ENCODE peak calls at places on chromosomes 12 and 14, in eight cellular contexts. One of them, this sample, is unnamed.

GRCh38 chr12:20194171-20194570 is 174.2 kb upstream of the PDE3A start:
- DNase-seq in tibial nerve: no peak
- DNase-seq in WERI-Rb-1: peak; percentile 16
- DNase-seq in CD4-positive, alpha-beta T cell: no peak
- DNase-seq in colonic mucosa: no peak
- DNase-seq in heart right ventricle: no peak
- DNase-seq in right lobe of liver: no peak
- DNase-seq in right cardiac atrium: no peak
- DNase-seq in this sample: no peak

GRCh38 chr14:61527325-61528100 is 167.8 kb upstream of the HIF1A start:
- DNase-seq in tibial nerve: no peak
- DNase-seq in colonic mucosa: no peak
- DNase-seq in WERI-Rb-1: no peak
- DNase-seq in CD4-positive, alpha-beta T cell: no peak
- DNase-seq in right lobe of liver: no peak
- DNase-seq in right cardiac atrium: peak; percentile 36
- DNase-seq in heart right ventricle: no peak
- DNase-seq in this sample: no peak

GRCh38 chr12:25965682-25966081 is 7.2 kb downstream of the RASSF8 start:
- DNase-seq in right cardiac atrium: no peak
- DNase-seq in CD4-positive, alpha-beta T cell: no peak
- DNase-seq in tibial nerve: no peak
- DNase-seq in WERI-Rb-1: no peak
- DNase-seq in colonic mucosa: no peak
- DNase-seq in right lobe of liver: no peak
- DNase-seq in heart right ventricle: no peak
- DNase-seq in this sample: no peak

GRCh38 chr14:89673499-89674225 is 256.6 kb upstream of the FOXN3 start:
- DNase-seq in WERI-Rb-1: no peak
- DNase-seq in heart right ventricle: no peak
- DNase-seq in right cardiac atrium: no peak
- DNase-seq in colonic mucosa: peak; percentile 66
- DNase-seq in CD4-positive, alpha-beta T cell: no peak
- DNase-seq in tibial nerve: no peak
- DNase-seq in right lobe of liver: no peak
- DNase-seq in this sample: no peak

GRCh38 chr12:3168775-3169221 is 91.6 kb downstream of the TSPAN9 start:
- DNase-seq in heart right ventricle: no peak
- DNase-seq in colonic mucosa: no peak
- DNase-seq in WERI-Rb-1: peak; percentile 94
- DNase-seq in right lobe of liver: peak; percentile 11
- DNase-seq in tibial nerve: no peak
- DNase-seq in right cardiac atrium: no peak
- DNase-seq in CD4-positive, alpha-beta T cell: no peak
- DNase-seq in this sample: no peak

GRCh38 chr12:15278816-15279658 is 43.3 kb upstream of the PTPRO start:
- DNase-seq in colonic mucosa: peak; percentile 33
- DNase-seq in CD4-positive, alpha-beta T cell: no peak
- DNase-seq in WERI-Rb-1: no peak
- DNase-seq in tibial nerve: no peak
- DNase-seq in right lobe of liver: no peak
- DNase-seq in heart right ventricle: peak; percentile 76
- DNase-seq in right cardiac atrium: peak; percentile 78
- DNase-seq in this sample: peak; percentile 77

GRCh38 chr12:15045451-15045850 is 72.6 kb downstream of the PDE6H start:
- DNase-seq in colonic mucosa: no peak
- DNase-seq in heart right ventricle: peak; percentile 7
- DNase-seq in right cardiac atrium: no peak
- DNase-seq in CD4-positive, alpha-beta T cell: no peak
- DNase-seq in right lobe of liver: no peak
- DNase-seq in WERI-Rb-1: no peak
- DNase-seq in tibial nerve: no peak
- DNase-seq in this sample: no peak

GRCh38 chr12:93950321-93950720 is 198.1 kb upstream of the PLXNC1 start:
- DNase-seq in WERI-Rb-1: no peak
- DNase-seq in right cardiac atrium: no peak
- DNase-seq in tibial nerve: no peak
- DNase-seq in right lobe of liver: no peak
- DNase-seq in colonic mucosa: no peak
- DNase-seq in CD4-positive, alpha-beta T cell: no peak
- DNase-seq in heart right ventricle: no peak
- DNase-seq in this sample: no peak

GRCh38 chr12:103645202-103645601 is 58.1 kb downstream of the STAB2 start:
- DNase-seq in right lobe of liver: no peak
- DNase-seq in tibial nerve: no peak
- DNase-seq in colonic mucosa: no peak
- DNase-seq in CD4-positive, alpha-beta T cell: no peak
- DNase-seq in WERI-Rb-1: no peak
- DNase-seq in right cardiac atrium: no peak
- DNase-seq in heart right ventricle: no peak
- DNase-seq in this sample: no peak

GRCh38 chr12:116662612-116663144 is 75.2 kb downstream of the SPRING1 start:
- DNase-seq in right lobe of liver: peak; percentile 93
- DNase-seq in right cardiac atrium: no peak
- DNase-seq in colonic mucosa: peak; percentile 62
- DNase-seq in heart right ventricle: no peak
- DNase-seq in CD4-positive, alpha-beta T cell: no peak
- DNase-seq in WERI-Rb-1: peak; percentile 78
- DNase-seq in tibial nerve: no peak
- DNase-seq in this sample: no peak

GRCh38 chr14:52740751-52741150 is 10.8 kb downstream of the STYX start:
- DNase-seq in CD4-positive, alpha-beta T cell: no peak
- DNase-seq in colonic mucosa: no peak
- DNase-seq in right cardiac atrium: no peak
- DNase-seq in tibial nerve: no peak
- DNase-seq in WERI-Rb-1: no peak
- DNase-seq in heart right ventricle: no peak
- DNase-seq in right lobe of liver: no peak
- DNase-seq in this sample: no peak

GRCh38 chr12:115752913-115753726 is 524.4 kb downstream of the MED13L start:
- DNase-seq in CD4-positive, alpha-beta T cell: no peak
- DNase-seq in right cardiac atrium: peak; percentile 10
- DNase-seq in heart right ventricle: peak; percentile 59
- DNase-seq in right lobe of liver: no peak
- DNase-seq in tibial nerve: no peak
- DNase-seq in WERI-Rb-1: peak; percentile 43
- DNase-seq in colonic mucosa: peak; percentile 36
- DNase-seq in this sample: peak; percentile 59

GRCh38 chr12:113461666-113462065 is 10.0 kb downstream of the LHX5 start:
- DNase-seq in CD4-positive, alpha-beta T cell: no peak
- DNase-seq in WERI-Rb-1: peak; percentile 41
- DNase-seq in tibial nerve: no peak
- DNase-seq in colonic mucosa: no peak
- DNase-seq in heart right ventricle: no peak
- DNase-seq in right lobe of liver: no peak
- DNase-seq in right cardiac atrium: no peak
- DNase-seq in this sample: no peak

GRCh38 chr14:54329082-54329695 is 67.6 kb upstream of the CDKN3 start:
- DNase-seq in CD4-positive, alpha-beta T cell: no peak
- DNase-seq in tibial nerve: peak; percentile 17
- DNase-seq in heart right ventricle: peak; percentile 47
- DNase-seq in WERI-Rb-1: peak; percentile 32
- DNase-seq in colonic mucosa: peak; percentile 41
- DNase-seq in right cardiac atrium: peak; percentile 20
- DNase-seq in right lobe of liver: no peak
- DNase-seq in this sample: peak; percentile 68

GRCh38 chr14:88203289-88203688 is 119.8 kb downstream of the KCNK10 start:
- DNase-seq in colonic mucosa: no peak
- DNase-seq in tibial nerve: no peak
- DNase-seq in WERI-Rb-1: no peak
- DNase-seq in right lobe of liver: no peak
- DNase-seq in right cardiac atrium: no peak
- DNase-seq in CD4-positive, alpha-beta T cell: no peak
- DNase-seq in heart right ventricle: no peak
- DNase-seq in this sample: no peak

GRCh38 chr14:84959796-84960515 is 570.0 kb upstream of the FLRT2 start:
- DNase-seq in right lobe of liver: no peak
- DNase-seq in colonic mucosa: no peak
- DNase-seq in heart right ventricle: no peak
- DNase-seq in right cardiac atrium: no peak
- DNase-seq in tibial nerve: no peak
- DNase-seq in CD4-positive, alpha-beta T cell: no peak
- DNase-seq in WERI-Rb-1: no peak
- DNase-seq in this sample: no peak

GRCh38 chr12:130754234-130755001 is 38.3 kb upstream of the RIMBP2 start:
- DNase-seq in tibial nerve: no peak
- DNase-seq in WERI-Rb-1: peak; percentile 15
- DNase-seq in right cardiac atrium: no peak
- DNase-seq in heart right ventricle: no peak
- DNase-seq in CD4-positive, alpha-beta T cell: no peak
- DNase-seq in right lobe of liver: no peak
- DNase-seq in colonic mucosa: no peak
- DNase-seq in this sample: no peak
- H3K27ac ChIP-seq in tibial nerve: no peak overlapping the region
- H3K27ac ChIP-seq in WERI-Rb-1: peak overlapping the region; percentile 36
- H3K27ac ChIP-seq in right cardiac atrium: no peak overlapping the region
- H3K27ac ChIP-seq in heart right ventricle: no peak overlapping the region
- H3K27ac ChIP-seq in CD4-positive, alpha-beta T cell: peak overlapping the region; percentile 64
- H3K27ac ChIP-seq in right lobe of liver: no peak overlapping the region
- H3K27ac ChIP-seq in colonic mucosa: no peak overlapping the region
- H3K27ac ChIP-seq in this sample: no peak overlapping the region

DNA sequence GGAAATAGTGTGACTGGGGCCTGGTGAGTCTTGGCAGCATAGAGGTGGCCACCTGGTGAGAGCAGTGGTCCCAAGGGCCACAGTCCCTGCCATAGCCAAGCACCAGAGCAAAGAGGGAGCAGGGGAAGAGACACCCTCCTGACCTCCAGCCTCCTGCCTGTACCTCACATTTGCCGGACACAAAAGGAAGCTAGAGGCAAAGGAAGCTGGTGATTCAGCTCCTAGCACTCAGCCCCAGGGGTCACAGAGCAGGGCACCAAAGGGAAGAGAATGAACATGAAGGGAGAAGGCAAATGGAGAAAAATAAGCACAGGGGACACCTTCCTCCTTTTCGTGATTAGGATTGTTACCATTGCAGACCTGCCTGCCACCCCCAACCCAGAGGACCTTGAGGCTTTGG is 216.8 kb downstream of the ZFP36L1 start:
- DNase-seq in right lobe of liver: no peak
- DNase-seq in tibial nerve: no peak
- DNase-seq in WERI-Rb-1: no peak
- DNase-seq in heart right ventricle: no peak
- DNase-seq in CD4-positive, alpha-beta T cell: no peak
- DNase-seq in colonic mucosa: no peak
- DNase-seq in right cardiac atrium: no peak
- DNase-seq in this sample: no peak
- H3K27ac ChIP-seq in right lobe of liver: no peak overlapping the region
- H3K27ac ChIP-seq in tibial nerve: peak overlapping the region; percentile 0
- H3K27ac ChIP-seq in WERI-Rb-1: no peak overlapping the region
- H3K27ac ChIP-seq in heart right ventricle: no peak overlapping the region
- H3K27ac ChIP-seq in CD4-positive, alpha-beta T cell: no peak overlapping the region
- H3K27ac ChIP-seq in colonic mucosa: no peak overlapping the region
- H3K27ac ChIP-seq in right cardiac atrium: no peak overlapping the region
- H3K27ac ChIP-seq in this sample: no peak overlapping the region

GRCh38 chr12:52063986-52064649 is 5.7 kb upstream of the ATG101 start:
- DNase-seq in right lobe of liver: no peak
- DNase-seq in tibial nerve: peak; percentile 45
- DNase-seq in right cardiac atrium: peak; percentile 95
- DNase-seq in colonic mucosa: no peak
- DNase-seq in CD4-positive, alpha-beta T cell: no peak
- DNase-seq in heart right ventricle: peak; percentile 77
- DNase-seq in WERI-Rb-1: no peak
- DNase-seq in this sample: peak; percentile 96
- H3K27ac ChIP-seq in right lobe of liver: no peak overlapping the region
- H3K27ac ChIP-seq in tibial nerve: peak overlapping the region; percentile 99
- H3K27ac ChIP-seq in right cardiac atrium: peak overlapping the region; percentile 66
- H3K27ac ChIP-seq in colonic mucosa: peak overlapping the region; percentile 27
- H3K27ac ChIP-seq in CD4-positive, alpha-beta T cell: no peak overlapping the region
- H3K27ac ChIP-seq in heart right ventricle: peak overlapping the region; percentile 74
- H3K27ac ChIP-seq in WERI-Rb-1: no peak overlapping the region
- H3K27ac ChIP-seq in this sample: peak overlapping the region; percentile 88

DNA sequence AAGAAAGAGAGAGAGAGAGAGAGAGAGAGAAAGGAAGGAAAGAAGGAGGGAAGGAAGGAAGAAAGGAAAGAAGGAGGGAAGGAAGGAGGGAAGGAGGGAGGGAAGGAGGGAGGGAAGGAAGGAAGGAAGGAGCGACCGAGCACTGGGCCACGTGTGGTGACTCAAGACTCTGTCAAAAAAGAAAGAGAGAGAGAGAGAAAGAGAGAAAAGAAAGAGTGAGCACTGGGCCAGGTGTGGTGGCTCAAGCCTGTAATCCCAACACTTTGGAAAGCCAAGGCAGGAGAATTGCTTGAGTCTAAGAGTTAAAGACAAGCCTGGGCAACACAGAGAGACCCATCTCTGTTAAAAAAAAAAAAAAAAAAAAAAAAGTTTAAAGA is 16.3 kb upstream of the PLEKHG6 start:
- DNase-seq in colonic mucosa: no peak
- DNase-seq in tibial nerve: no peak
- DNase-seq in heart right ventricle: no peak
- DNase-seq in WERI-Rb-1: no peak
- DNase-seq in right cardiac atrium: no peak
- DNase-seq in right lobe of liver: peak; percentile 2
- DNase-seq in CD4-positive, alpha-beta T cell: no peak
- DNase-seq in this sample: no peak
- H3K27ac ChIP-seq in colonic mucosa: peak overlapping the region; percentile 92
- H3K27ac ChIP-seq in tibial nerve: no peak overlapping the region
- H3K27ac ChIP-seq in heart right ventricle: peak overlapping the region; percentile 58
- H3K27ac ChIP-seq in WERI-Rb-1: no peak overlapping the region
- H3K27ac ChIP-seq in right cardiac atrium: no peak overlapping the region
- H3K27ac ChIP-seq in right lobe of liver: no peak overlapping the region
- H3K27ac ChIP-seq in CD4-positive, alpha-beta T cell: no peak overlapping the region
- H3K27ac ChIP-seq in this sample: no peak overlapping the region

GRCh38 chr14:105025429-105025828 is 4.5 kb upstream of the CDCA4 start:
- DNase-seq in right cardiac atrium: no peak
- DNase-seq in WERI-Rb-1: no peak
- DNase-seq in right lobe of liver: no peak
- DNase-seq in CD4-positive, alpha-beta T cell: no peak
- DNase-seq in heart right ventricle: no peak
- DNase-seq in tibial nerve: no peak
- DNase-seq in colonic mucosa: no peak
- DNase-seq in this sample: no peak

GRCh38 chr14:105028251-105028927 is 7.5 kb upstream of the CDCA4 start:
- DNase-seq in right cardiac atrium: no peak
- DNase-seq in tibial nerve: no peak
- DNase-seq in colonic mucosa: no peak
- DNase-seq in heart right ventricle: no peak
- DNase-seq in right lobe of liver: no peak
- DNase-seq in CD4-positive, alpha-beta T cell: no peak
- DNase-seq in WERI-Rb-1: no peak
- DNase-seq in this sample: no peak

GRCh38 chr14:105029402-105029801 is 8.5 kb upstream of the CDCA4 start:
- DNase-seq in WERI-Rb-1: no peak
- DNase-seq in tibial nerve: no peak
- DNase-seq in heart right ventricle: no peak
- DNase-seq in right cardiac atrium: no peak
- DNase-seq in CD4-positive, alpha-beta T cell: no peak
- DNase-seq in colonic mucosa: no peak
- DNase-seq in right lobe of liver: peak; percentile 15
- DNase-seq in this sample: no peak

GRCh38 chr14:105026033-105026785 is 5.3 kb upstream of the CDCA4 start:
- DNase-seq in WERI-Rb-1: no peak
- DNase-seq in right lobe of liver: no peak
- DNase-seq in CD4-positive, alpha-beta T cell: no peak
- DNase-seq in tibial nerve: no peak
- DNase-seq in heart right ventricle: no peak
- DNase-seq in right cardiac atrium: no peak
- DNase-seq in colonic mucosa: no peak
- DNase-seq in this sample: no peak

GRCh38 chr14:105026789-105027563 is 6.1 kb upstream of the CDCA4 start:
- DNase-seq in right cardiac atrium: no peak
- DNase-seq in heart right ventricle: no peak
- DNase-seq in CD4-positive, alpha-beta T cell: no peak
- DNase-seq in right lobe of liver: no peak
- DNase-seq in WERI-Rb-1: no peak
- DNase-seq in tibial nerve: no peak
- DNase-seq in colonic mucosa: no peak
- DNase-seq in this sample: no peak
- H3K27ac ChIP-seq in right cardiac atrium: no peak overlapping the region
- H3K27ac ChIP-seq in heart right ventricle: no peak overlapping the region
- H3K27ac ChIP-seq in CD4-positive, alpha-beta T cell: no peak overlapping the region
- H3K27ac ChIP-seq in right lobe of liver: no peak overlapping the region
- H3K27ac ChIP-seq in WERI-Rb-1: no peak overlapping the region
- H3K27ac ChIP-seq in tibial nerve: no peak overlapping the region
- H3K27ac ChIP-seq in colonic mucosa: no peak overlapping the region
- H3K27ac ChIP-seq in this sample: no peak overlapping the region